ENCODE peak calls at places on chromosome 19, in nine cellular contexts. T is keratinocyte, G is MM.1S, E is GM12878, Z is HCT116, R is GM23248, B is PC-3, V is neural progenitor cell, K is K562. L is an unnamed sample.

GRCh38 chr19:23401086-23401485 is 5.8 kb upstream of the ZNF91 start:
- DNase-seq in Z (no peak), B (no peak), E (no peak), T (no peak), V (no peak), G (no peak), K (no peak), R (no peak), L (no peak)

GRCh38 chr19:38817081-38817480 is 4.3 kb upstream of the LGALS4 start:
- DNase-seq in R (no peak), Z (no peak), T (no peak), G (no peak), B (no peak), E (no peak), K (no peak), V (no peak), L (no peak)

GRCh38 chr19:15417699-15418098 is 1.1 kb downstream of the AKAP8L start:
- DNase-seq in V (no peak), E (no peak), R (peak), T (no peak), Z (no peak), K (no peak), B (peak), G (no peak), L (no peak)

GRCh38 chr19:49249933-49250332 is 75.1 kb downstream of the SLC6A16 start:
- DNase-seq in Z (no peak), V (no peak), R (no peak), B (no peak), T (no peak), E (no peak), G (no peak), K (no peak), L (no peak)

GRCh38 chr19:56748443-56748842 is 76.9 kb upstream of the ZNF835 start:
- DNase-seq in G (no peak), B (peak), Z (no peak), T (no peak), K (no peak), E (no peak), V (no peak), R (peak), L (peak)

GRCh38 chr19:38759590-38760003 is 13.7 kb downstream of the LGALS7 start:
- DNase-seq in V (no peak), K (no peak), B (no peak), Z (no peak), G (no peak), R (no peak), E (no peak), T (no peak), L (no peak)

GRCh38 chr19:45032421-45032820 is 6.4 kb upstream of the CLASRP start:
- DNase-seq in E (no peak), G (no peak), R (no peak), K (no peak), Z (no peak), T (no peak), V (no peak), B (no peak), L (no peak)

GRCh38 chr19:10718205-10719196 is 622 bp downstream of the DNM2 start:
- DNase-seq in Z (no peak), T (no peak), R (peak), V (peak), B (peak), G (peak), K (peak), E (no peak), L (peak)

GRCh38 chr19:37979547-37980082 is 72.6 kb downstream of the SIPA1L3 start:
- DNase-seq in R (no peak), B (no peak), G (no peak), V (no peak), K (no peak), T (no peak), Z (no peak), E (peak), L (no peak)

GRCh38 chr19:43078311-43078710 is 4.2 kb downstream of the PSG2 start:
- DNase-seq in T (peak), E (no peak), R (peak), B (peak), V (no peak), Z (no peak), G (no peak), K (no peak), L (no peak)

GRCh38 chr19:38375748-38376147 is 1.4 kb downstream of the PSMD8 start:
- DNase-seq in B (no peak), Z (no peak), E (no peak), T (no peak), V (peak), R (peak), K (no peak), G (no peak), L (no peak)

GRCh38 chr19:5960005-5961001 is 17.6 kb downstream of the RANBP3 start:
- DNase-seq in Z (no peak), G (no peak), K (no peak), E (no peak), V (no peak), R (no peak), T (no peak), B (no peak), L (no peak)

GRCh38 chr19:8137425-8137824 is 12.0 kb downstream of the FBN3 start:
- DNase-seq in Z (no peak), E (no peak), G (no peak), B (no peak), V (no peak), R (no peak), T (no peak), K (no peak), L (no peak)

GRCh38 chr19:15894359-15894758 is 3.5 kb downstream of the CYP4F2 start:
- DNase-seq in Z (no peak), B (no peak), R (no peak), E (no peak), V (no peak), K (no peak), G (no peak), T (no peak), L (no peak)

GRCh38 chr19:33724723-33725060 is 72.0 kb upstream of the KCTD15 start:
- DNase-seq in Z (no peak), K (no peak), T (no peak), E (no peak), B (no peak), V (no peak), G (no peak), R (no peak), L (no peak)

GRCh38 chr19:38252935-38253691 is 3.1 kb downstream of the PPP1R14A start:
- DNase-seq in E (no peak), Z (no peak), V (peak), B (no peak), R (no peak), K (no peak), G (no peak), T (no peak), L (no peak)

DNA sequence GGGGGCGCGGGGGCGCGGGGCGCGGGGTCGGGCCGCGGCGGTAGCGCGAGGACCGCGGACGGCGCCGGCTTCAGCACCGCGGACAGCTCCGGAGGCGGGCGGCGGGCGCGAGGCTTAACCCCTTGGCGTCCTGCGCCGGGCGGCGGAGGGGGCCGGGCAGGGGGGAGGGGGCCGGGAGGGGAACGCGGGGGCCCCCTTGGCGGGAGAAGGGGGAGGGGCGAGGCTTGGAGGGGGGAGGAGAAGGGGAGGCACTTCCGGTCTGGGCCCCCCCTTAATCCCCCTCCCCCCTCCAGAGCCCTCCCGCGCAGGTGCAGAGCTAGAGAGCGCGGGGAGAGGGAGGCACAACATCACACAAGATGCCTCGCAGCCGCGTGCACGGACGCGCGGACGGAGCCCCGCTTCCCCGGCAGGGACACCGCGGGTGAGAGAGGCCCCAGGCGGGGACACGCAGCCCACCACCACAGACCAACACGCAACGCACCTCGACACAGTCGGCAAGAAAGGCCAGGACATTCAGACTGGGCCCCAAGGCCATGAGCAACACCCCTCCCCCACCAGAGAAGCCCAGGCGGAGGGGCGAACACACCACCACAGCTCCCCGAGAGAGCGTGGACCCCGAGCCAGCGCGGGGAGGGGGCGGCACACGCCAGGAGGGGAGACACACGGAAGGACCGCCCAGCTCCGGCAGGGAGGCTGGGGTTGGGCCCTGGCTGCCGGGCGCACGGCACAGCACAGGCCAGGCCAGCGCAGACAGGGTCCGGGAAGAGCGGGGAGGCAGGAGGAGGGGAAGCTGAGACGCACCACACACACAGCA is 24.1 kb downstream of the SHANK1 start:
- DNase-seq in E (no peak), Z (no peak), B (no peak), K (peak), R (peak), V (peak), G (no peak), T (no peak), L (peak)
- TF ChIP-seq EZH2 in E (no peak), Z (no peak), B (no peak), K (no peak), R (no peak), V (no peak), G (no peak), T (no peak), L (no peak)

DNA sequence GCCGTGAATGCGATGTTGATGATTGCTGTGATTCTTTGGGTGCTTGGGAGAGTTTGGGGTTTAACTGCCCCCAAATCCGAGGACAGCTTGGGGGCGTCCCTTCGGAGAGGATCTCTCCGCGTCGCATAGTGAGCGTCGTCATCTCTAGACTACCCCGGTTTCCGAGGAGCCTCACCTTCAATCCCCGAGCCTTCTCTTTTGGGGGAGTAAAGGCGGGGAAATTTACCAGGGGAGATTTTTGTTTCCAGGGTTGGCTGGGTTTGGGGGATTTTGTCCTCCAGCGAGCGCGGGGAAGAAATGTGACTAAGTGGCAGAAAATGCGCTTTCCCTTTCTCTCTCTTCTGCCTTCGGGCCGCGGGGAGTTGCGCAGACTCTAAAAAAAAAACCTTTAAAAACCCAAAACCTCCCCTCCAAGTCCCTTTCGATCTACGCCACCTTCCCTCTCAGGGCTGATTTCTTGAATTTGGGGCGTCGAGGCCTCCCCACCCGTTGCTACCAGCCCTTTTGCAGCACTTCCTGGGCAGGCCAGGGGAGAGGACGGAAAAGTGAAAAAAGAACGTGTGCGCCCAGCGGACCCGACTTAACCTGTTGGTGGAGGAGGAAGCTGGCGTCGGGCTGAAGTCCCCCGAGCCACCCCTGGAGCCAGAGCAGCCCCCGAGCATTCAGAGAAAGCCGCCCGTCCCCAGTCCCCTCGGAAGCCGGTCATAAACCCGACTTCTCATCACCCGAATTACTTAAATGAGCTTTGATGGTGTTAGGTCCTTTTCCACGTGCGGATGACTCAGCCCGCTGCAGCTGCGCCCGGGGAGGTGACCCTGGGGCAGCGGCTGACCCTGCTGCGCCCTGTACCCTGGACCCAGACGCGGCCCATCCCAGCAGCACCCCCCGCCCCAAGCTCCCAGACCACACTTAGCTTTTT is 17.7 kb downstream of the NFIX start:
- DNase-seq in Z (no peak), B (peak), R (peak), V (peak), G (no peak), K (peak), T (no peak), E (no peak), L (no peak)
- TF ChIP-seq EZH2 in Z (no peak), B (no peak), R (no peak), V (peak), G (peak), K (no peak), T (no peak), E (no peak), L (no peak)

GRCh38 chr19:588093-588742 is 1.5 kb upstream of the HCN2 start:
- DNase-seq in T (no peak), G (peak), B (peak), V (peak), E (no peak), R (peak), Z (peak), K (peak), L (peak)
- TF ChIP-seq EZH2 in T (no peak), G (no peak), B (no peak), V (peak), E (no peak), R (no peak), Z (no peak), K (no peak), L (peak)

GRCh38 chr19:9705836-9706235 is 30.9 kb upstream of the ZNF562 start:
- DNase-seq in Z (no peak), E (no peak), R (no peak), G (no peak), K (no peak), B (no peak), T (no peak), V (no peak), L (no peak)
- TF ChIP-seq EZH2 in Z (no peak), E (no peak), R (no peak), G (no peak), K (no peak), B (no peak), T (no peak), V (no peak), L (no peak)

DNA sequence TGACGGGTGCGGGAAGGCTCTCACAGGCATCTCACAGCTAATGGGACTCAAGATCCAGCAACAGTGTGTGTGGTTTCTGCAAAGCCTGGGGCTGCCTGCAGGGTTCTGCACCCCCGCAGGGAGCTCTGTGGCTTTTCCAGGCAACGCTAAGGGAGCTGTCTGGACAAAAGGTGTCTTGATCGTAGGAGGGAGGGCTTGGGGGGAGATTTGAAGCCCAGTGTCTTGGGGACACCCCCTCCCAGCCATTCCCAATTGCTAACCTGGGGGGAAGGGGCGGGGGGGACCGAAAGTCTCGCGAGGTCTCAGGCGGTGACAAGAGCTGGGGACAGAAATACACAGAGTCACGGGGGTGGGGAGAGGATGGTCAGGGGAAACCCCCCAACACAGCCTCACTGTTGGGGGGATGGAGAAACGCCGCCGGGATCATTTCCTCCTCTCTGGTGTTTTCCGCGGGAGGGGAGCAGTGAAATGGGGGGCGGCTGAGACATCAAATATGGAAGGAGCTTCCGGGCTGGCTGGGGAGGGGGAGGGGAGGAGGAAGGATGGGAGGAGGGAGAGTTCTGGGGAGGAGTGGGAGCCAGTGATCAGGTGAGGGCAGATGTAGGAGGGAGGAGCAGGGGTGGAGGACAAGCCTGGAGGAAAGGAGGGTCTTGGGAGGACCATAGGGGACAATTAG is 13.3 kb downstream of the KCNC3 start:
- DNase-seq in E (no peak), K (peak), V (peak), Z (no peak), R (peak), G (no peak), B (no peak), T (no peak), L (peak)
- TF ChIP-seq EZH2 in E (no peak), K (no peak), V (no peak), Z (no peak), R (no peak), G (no peak), B (no peak), T (no peak), L (no peak)

GRCh38 chr19:3028305-3029069 is 593 bp downstream of the TLE2 start:
- DNase-seq in Z (no peak), K (no peak), G (no peak), T (no peak), B (no peak), R (no peak), E (no peak), V (peak), L (no peak)
- TF ChIP-seq EZH2 in Z (no peak), K (no peak), G (peak), T (peak), B (no peak), R (no peak), E (no peak), V (peak), L (peak)

GRCh38 chr19:55373993-55374757 is 2.5 kb upstream of the TMEM190 start:
- DNase-seq in V (peak), B (no peak), R (peak), G (no peak), Z (no peak), E (no peak), T (no peak), K (no peak), L (no peak)
- TF ChIP-seq EZH2 in V (no peak), B (no peak), R (no peak), G (no peak), Z (no peak), E (no peak), T (no peak), K (no peak), L (no peak)

DNA sequence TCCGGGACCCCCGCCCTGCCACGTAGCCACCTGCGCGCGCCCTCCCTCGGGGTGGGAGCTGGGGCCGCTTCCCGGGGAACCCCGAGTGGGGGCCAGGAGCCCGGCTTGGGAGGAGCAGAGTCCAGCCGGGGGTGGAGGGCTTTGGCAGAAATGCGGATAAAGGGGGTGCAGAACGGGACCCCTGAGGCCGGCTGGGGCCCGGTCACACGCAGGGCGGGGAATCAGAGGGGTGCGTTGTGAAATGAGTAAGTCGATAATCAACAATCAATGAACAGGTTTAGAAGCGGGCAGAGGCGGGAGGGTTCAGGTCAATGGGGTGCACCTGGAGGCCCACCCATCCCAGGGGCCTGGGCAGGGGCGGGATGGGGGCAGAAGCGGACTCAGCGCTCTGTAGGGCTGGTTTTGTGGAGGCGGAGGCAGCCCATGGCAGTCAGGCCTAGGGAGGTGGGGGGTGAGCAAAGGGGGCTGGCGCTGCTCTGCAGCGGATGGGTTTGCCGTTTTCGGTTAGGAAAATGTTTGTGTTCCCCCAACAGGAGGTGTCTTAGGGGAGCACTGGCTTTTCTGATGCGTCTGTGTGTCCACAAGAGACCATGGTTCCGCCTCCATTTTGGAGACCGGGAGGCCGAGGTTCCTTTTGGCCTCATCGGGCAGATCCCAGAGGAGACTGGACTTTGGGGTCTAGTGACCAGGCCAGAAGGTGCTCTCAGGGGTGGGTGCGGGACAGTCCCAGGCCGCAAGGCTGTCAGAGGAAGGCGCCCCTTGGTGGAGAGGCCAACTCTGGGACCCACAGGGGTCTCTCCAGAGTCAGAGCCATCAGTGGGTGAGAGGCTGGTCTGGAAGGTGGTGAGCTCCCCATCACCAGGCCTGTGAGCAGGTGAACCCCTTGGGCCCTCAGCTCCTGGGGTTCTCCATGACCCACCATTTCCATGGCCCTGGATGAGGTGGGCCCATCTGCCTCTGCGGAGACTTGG is 683 bp upstream of the DIRAS1 start:
- DNase-seq in R (no peak), T (no peak), G (no peak), B (no peak), Z (no peak), K (no peak), E (no peak), V (no peak), L (no peak)
- TF ChIP-seq EZH2 in R (peak), T (no peak), G (no peak), B (no peak), Z (no peak), K (no peak), E (no peak), V (no peak), L (no peak)